ENCODE peak calls at places on chromosomes 3 and 15, in nine cellular contexts. Q is stomach, Z is sigmoid colon, I is GM23338, D is colonic mucosa, H is MM.1S, K is AG04450, M is upper lobe of right lung, V is heart left ventricle. U is an unnamed sample.

GRCh38 chr15:73983211-73983727 is 8.8 kb downstream of the STOML1 start:
- DNase-seq in Q (no peak), Z (peak), I (no peak), D (peak), H (no peak), K (peak), M (peak), V (peak), U (no peak)

GRCh38 chr15:88603885-88604284 is 17.3 kb upstream of the AEN start:
- DNase-seq in Q (no peak), Z (no peak), I (peak), D (no peak), H (no peak), K (no peak), M (no peak), V (no peak), U (no peak)

GRCh38 chr3:46648096-46648495 is 35.8 kb downstream of the FAM240A start:
- DNase-seq in Q (no peak), Z (no peak), I (no peak), D (no peak), H (no peak), K (no peak), M (no peak), V (no peak), U (no peak)

GRCh38 chr3:136142592-136142991 is 53.5 kb downstream of the MSL2 start:
- DNase-seq in Q (no peak), Z (no peak), I (peak), D (no peak), H (no peak), K (peak), M (no peak), V (no peak), U (no peak)

GRCh38 chr3:159130108-159130507 is 328.3 kb downstream of the MFSD1 start:
- DNase-seq in Q (no peak), Z (no peak), I (peak), D (peak), H (peak), K (no peak), M (no peak), V (no peak), U (no peak)

GRCh38 chr3:110625126-110625798 is 446.4 kb upstream of the NECTIN3 start:
- DNase-seq in Q (no peak), Z (no peak), I (no peak), D (no peak), H (no peak), K (no peak), M (no peak), V (no peak), U (no peak)

GRCh38 chr3:40975711-40976121 is 223.6 kb upstream of the CTNNB1 start:
- DNase-seq in Q (no peak), Z (no peak), I (no peak), D (no peak), H (no peak), K (no peak), M (no peak), V (no peak), U (no peak)

GRCh38 chr15:69909719-69910444 is 187.8 kb downstream of the TLE3 start:
- DNase-seq in Q (no peak), Z (no peak), I (no peak), D (no peak), H (no peak), K (no peak), M (no peak), V (no peak), U (no peak)

GRCh38 chr3:170644711-170645110 is 58.8 kb upstream of the SLC7A14 start:
- DNase-seq in Q (peak), Z (no peak), I (no peak), D (no peak), H (no peak), K (no peak), M (no peak), V (no peak), U (no peak)

GRCh38 chr3:66253790-66254620 is 33.2 kb downstream of the SLC25A26 start:
- DNase-seq in Q (no peak), Z (no peak), I (peak), D (no peak), H (peak), K (no peak), M (no peak), V (no peak), U (no peak)

GRCh38 chr3:66712210-66712609 is 211.4 kb upstream of the LRIG1 start:
- DNase-seq in Q (no peak), Z (no peak), I (peak), D (no peak), H (no peak), K (no peak), M (no peak), V (no peak), U (no peak)

GRCh38 chr3:157363393-157363792 is 73.3 kb upstream of the PTX3 start:
- DNase-seq in Q (no peak), Z (no peak), I (no peak), D (no peak), H (no peak), K (no peak), M (no peak), V (no peak), U (no peak)

GRCh38 chr15:79315623-79316328 is 4.9 kb downstream of the TMED3 start:
- DNase-seq in Q (peak), Z (no peak), I (no peak), D (no peak), H (no peak), K (no peak), M (no peak), V (peak), U (no peak)

GRCh38 chr15:96888764-96889163 is 558.3 kb downstream of the NR2F2 start:
- DNase-seq in Q (no peak), Z (no peak), I (no peak), D (no peak), H (no peak), K (no peak), M (no peak), V (no peak), U (no peak)

DNA sequence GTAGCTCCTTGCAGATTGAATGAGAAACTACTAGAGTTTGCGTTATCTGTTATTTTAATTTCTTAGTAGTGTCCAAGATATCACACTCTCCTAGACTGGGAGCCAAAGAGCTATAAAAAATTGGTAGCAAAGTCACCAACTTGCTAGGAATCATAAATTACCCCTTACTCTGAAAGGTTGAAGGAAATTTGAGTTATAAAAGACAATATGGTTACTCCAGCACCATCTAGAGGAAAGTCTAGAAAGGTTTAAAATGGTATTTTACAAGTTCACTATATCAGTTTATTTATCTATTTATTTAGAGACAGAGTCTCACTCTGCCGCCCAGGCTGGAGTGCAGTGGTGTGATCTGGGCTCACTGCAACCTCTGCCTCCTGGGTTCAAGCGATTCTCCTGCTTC is 121.6 kb downstream of the RBPMS2 start:
- DNase-seq in Q (no peak), Z (no peak), I (no peak), D (no peak), H (no peak), K (no peak), M (no peak), V (no peak), U (no peak)
- TF ChIP-seq CTCF in Q (no peak), Z (no peak), I (peak), D (peak), H (peak), K (peak), M (peak), V (peak), U (peak)

DNA sequence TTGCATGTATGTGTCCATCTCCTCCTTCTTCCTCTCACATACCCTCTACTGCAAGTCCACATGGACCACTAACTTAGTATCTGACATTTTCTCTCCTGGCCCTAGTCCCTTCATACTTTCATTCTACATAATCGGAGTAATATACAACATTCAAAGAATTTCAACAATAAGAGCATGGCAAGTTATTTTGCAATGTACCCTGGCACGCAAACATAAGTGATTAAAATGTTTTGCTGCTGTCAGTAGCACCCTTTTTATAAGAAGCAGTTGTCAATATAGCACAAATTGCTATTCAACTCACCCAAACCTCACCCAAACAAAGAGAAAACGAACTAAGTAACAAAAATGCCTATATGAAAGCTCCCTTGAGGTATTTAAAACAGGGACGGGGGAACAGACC is 1.8 kb downstream of the TOP2B start:
- DNase-seq in Q (no peak), Z (no peak), I (no peak), D (no peak), H (no peak), K (no peak), M (no peak), V (no peak), U (no peak)
- H3K27ac ChIP-seq in Q (no peak), Z (peak), I (no peak), D (peak), H (peak), K (no peak), M (peak), V (peak), U (peak)

DNA sequence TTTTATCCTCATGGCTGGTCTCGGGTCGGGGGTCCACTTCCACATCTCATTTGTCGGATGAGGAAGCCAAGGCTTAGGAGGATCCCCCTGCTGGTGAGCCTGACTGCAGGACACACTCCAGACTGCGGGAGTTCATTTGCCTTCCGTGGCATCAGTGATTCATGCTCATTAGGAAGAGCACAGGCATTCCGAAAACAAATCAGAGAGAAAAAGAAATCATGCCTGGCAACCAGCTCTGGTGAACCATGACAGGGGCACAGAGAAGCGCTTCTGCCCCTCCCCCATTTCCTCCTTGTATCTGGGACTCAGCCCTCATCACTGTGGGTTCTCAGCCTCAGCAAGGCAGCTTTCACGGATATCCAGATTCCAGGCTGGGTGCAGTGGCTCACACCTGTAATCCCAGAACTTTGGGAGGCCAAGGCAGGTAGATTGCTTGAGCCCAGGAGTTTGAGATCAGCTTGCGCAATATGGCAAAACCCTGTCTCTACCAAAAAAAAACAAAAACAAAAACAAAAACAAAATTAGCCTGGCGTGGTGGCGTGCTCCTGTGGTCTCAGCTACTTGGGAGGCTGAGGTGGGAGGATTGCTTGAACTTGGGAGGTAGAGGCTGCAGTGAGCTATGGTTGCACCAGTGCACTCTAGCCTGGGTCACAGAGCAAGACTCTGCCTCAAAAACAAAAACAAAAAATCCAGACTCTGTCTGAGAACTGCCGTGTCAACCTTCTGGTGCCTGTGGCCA is 28.4 kb downstream of the IRAK2 start:
- DNase-seq in Q (peak), Z (no peak), I (peak), D (peak), H (no peak), K (peak), M (no peak), V (no peak), U (peak)
- TF ChIP-seq CTCF in Q (no peak), Z (peak), I (peak), D (no peak), H (no peak), K (peak), M (peak), V (peak), U (no peak)

GRCh38 chr15:90860942-90861675 is 7.3 kb upstream of the FURIN start:
- DNase-seq in Q (no peak), Z (no peak), I (no peak), D (peak), H (no peak), K (no peak), M (no peak), V (no peak), U (no peak)
- H3K27ac ChIP-seq in Q (no peak), Z (no peak), I (no peak), D (no peak), H (no peak), K (no peak), M (no peak), V (no peak), U (no peak)

GRCh38 chr3:196969660-196970546 is 1.3 kb upstream of the PIGZ start:
- DNase-seq in Q (peak), Z (no peak), I (peak), D (peak), H (peak), K (no peak), M (peak), V (peak), U (peak)
- TF ChIP-seq CTCF in Q (peak), Z (no peak), I (peak), D (peak), H (peak), K (no peak), M (peak), V (peak), U (peak)

DNA sequence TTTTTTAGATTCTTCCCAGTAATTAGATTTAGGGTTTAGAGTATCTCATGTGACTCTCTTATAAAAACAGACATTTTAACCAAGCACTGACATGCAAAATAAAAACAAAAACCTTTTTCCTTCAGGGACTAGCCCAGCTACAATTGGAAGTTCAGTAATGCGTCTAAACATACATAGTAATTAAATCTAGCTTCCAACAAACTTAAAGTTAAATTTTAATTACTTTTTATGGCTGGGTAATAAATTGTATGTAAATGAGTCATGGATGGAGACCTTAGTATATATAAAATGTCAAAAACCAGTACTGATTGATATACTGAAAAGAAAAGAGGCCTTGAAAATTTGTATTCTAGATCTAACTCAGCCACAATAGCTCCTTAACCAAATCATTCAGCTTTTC is 43.6 kb upstream of the AP4E1 start:
- DNase-seq in Q (no peak), Z (no peak), I (no peak), D (no peak), H (no peak), K (no peak), M (no peak), V (no peak), U (no peak)
- H3K27ac ChIP-seq in Q (no peak), Z (no peak), I (no peak), D (peak), H (no peak), K (no peak), M (no peak), V (no peak), U (no peak)

GRCh38 chr3:12829886-12830784 is 11.2 kb downstream of the RPL32 start:
- DNase-seq in Q (no peak), Z (no peak), I (peak), D (no peak), H (no peak), K (no peak), M (no peak), V (no peak), U (no peak)
- TF ChIP-seq CTCF in Q (no peak), Z (no peak), I (no peak), D (no peak), H (no peak), K (peak), M (no peak), V (no peak), U (no peak)

GRCh38 chr3:125058529-125058928 is 2.7 kb upstream of the HEG1 start:
- DNase-seq in Q (no peak), Z (no peak), I (peak), D (no peak), H (no peak), K (no peak), M (no peak), V (no peak), U (no peak)
- H3K27ac ChIP-seq in Q (no peak), Z (peak), I (no peak), D (no peak), H (no peak), K (no peak), M (no peak), V (no peak), U (no peak)

DNA sequence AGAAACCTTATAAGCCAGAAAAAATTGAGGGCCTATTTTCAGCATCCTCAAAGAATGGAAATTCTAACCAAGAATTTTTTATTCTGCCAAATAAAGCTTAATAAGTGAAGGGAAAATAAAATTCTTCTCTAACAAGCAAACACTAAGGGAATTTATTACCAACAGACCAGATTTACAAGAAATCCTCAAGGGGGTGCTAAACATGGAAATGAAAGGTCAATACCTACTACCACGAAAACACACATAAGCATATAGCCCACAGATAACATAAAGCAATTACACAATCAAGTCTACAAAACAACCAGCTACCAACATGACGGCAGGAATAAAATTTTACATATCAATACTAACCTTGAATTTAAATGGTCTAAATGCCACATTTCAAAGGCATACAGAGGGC is 883.5 kb downstream of the SI start:
- DNase-seq in Q (no peak), Z (no peak), I (peak), D (no peak), H (no peak), K (no peak), M (no peak), V (no peak), U (no peak)
- TF ChIP-seq CTCF in Q (no peak), Z (no peak), I (peak), D (no peak), H (no peak), K (no peak), M (no peak), V (no peak), U (no peak)

GRCh38 chr15:51750942-51751686 is at the start of gene TMOD2:
- DNase-seq in Q (peak), Z (peak), I (peak), D (peak), H (peak), K (no peak), M (peak), V (peak), U (peak)
- H3K27ac ChIP-seq in Q (peak), Z (peak), I (no peak), D (no peak), H (no peak), K (no peak), M (no peak), V (peak), U (no peak)